ENCODE peak calls at places on chromosome 21, in ten cellular contexts. Z, M, K, S, V, Y, J, W, G and D are unnamed samples.
A peak's percentile ranks its signal among the peaks of the same experiment; 100 is the strongest.

GRCh38 chr21:29677326-29677725 is 262.5 kb downstream of the GRIK1 start:
- DNase-seq in Z (no peak), M (no peak), K (no peak), S (no peak), V (no peak), Y (no peak), J (no peak), W (no peak), G (no peak), D (no peak)

GRCh38 chr21:40770435-40771055 is 76.4 kb downstream of the DSCAM start:
- DNase-seq in Z (no peak), M (no peak), K (no peak), S (no peak), V (no peak), Y (no peak), J (no peak), W (peak; percentile 77), G (no peak), D (no peak)

GRCh38 chr21:29115899-29116298 is 14.5 kb upstream of the MAP3K7CL start:
- DNase-seq in Z (no peak), M (no peak), K (no peak), S (no peak), V (no peak), Y (no peak), J (no peak), W (no peak), G (no peak), D (no peak)

GRCh38 chr21:29299046-29299905 is 554 bp downstream of the BACH1 start:
- DNase-seq in Z (peak; percentile 27), M (no peak), K (peak; percentile 93), S (peak; percentile 54), V (peak; percentile 31), Y (peak; percentile 81), J (peak; percentile 27), W (peak; percentile 92), G (peak; percentile 68), D (peak; percentile 67)

GRCh38 chr21:42973309-42973990 is 912 bp upstream of the PKNOX1 start:
- DNase-seq in Z (no peak), M (no peak), K (peak; percentile 88), S (no peak), V (peak; percentile 16), Y (peak; percentile 72), J (no peak), W (no peak), G (no peak), D (no peak)

GRCh38 chr21:32112194-32112593 is 166.7 kb downstream of the MIS18A start:
- DNase-seq in Z (no peak), M (no peak), K (no peak), S (no peak), V (no peak), Y (no peak), J (no peak), W (no peak), G (no peak), D (no peak)

GRCh38 chr21:37619464-37619974 is 252.9 kb downstream of the DYRK1A start:
- DNase-seq in Z (no peak), M (no peak), K (no peak), S (no peak), V (no peak), Y (no peak), J (no peak), W (peak; percentile 68), G (no peak), D (no peak)

GRCh38 chr21:31732891-31733520 is 1.1 kb upstream of the SCAF4 start:
- DNase-seq in Z (no peak), M (no peak), K (no peak), S (no peak), V (no peak), Y (peak; percentile 66), J (no peak), W (no peak), G (no peak), D (no peak)

GRCh38 chr21:34574984-34575529 is 39.9 kb downstream of the RCAN1 start:
- DNase-seq in Z (no peak), M (no peak), K (no peak), S (no peak), V (no peak), Y (no peak), J (no peak), W (no peak), G (no peak), D (no peak)

GRCh38 chr21:34570315-34570714 is 44.6 kb downstream of the RCAN1 start:
- DNase-seq in Z (no peak), M (no peak), K (no peak), S (no peak), V (no peak), Y (no peak), J (no peak), W (no peak), G (no peak), D (no peak)

GRCh38 chr21:34576043-34576466 is 38.9 kb downstream of the RCAN1 start:
- DNase-seq in Z (no peak), M (no peak), K (no peak), S (no peak), V (peak; percentile 53), Y (no peak), J (no peak), W (no peak), G (no peak), D (no peak)

GRCh38 chr21:34571994-34572393 is 42.9 kb downstream of the RCAN1 start:
- DNase-seq in Z (no peak), M (no peak), K (no peak), S (no peak), V (no peak), Y (no peak), J (no peak), W (no peak), G (no peak), D (no peak)

GRCh38 chr21:34574581-34574980 is 40.3 kb downstream of the RCAN1 start:
- DNase-seq in Z (no peak), M (no peak), K (no peak), S (no peak), V (no peak), Y (no peak), J (no peak), W (no peak), G (no peak), D (no peak)
- TF ChIP-seq POLR2AphosphoS5 in Z (no peak), M (no peak), K (no peak), S (no peak), V (no peak), Y (no peak), J (no peak), W (no peak), G (no peak), D (no peak)

GRCh38 chr21:45289655-45290515 is 2.2 kb upstream of the POFUT2 start:
- DNase-seq in Z (no peak), M (no peak), K (no peak), S (peak; percentile 49), V (no peak), Y (no peak), J (no peak), W (no peak), G (no peak), D (peak; percentile 18)

GRCh38 chr21:45289134-45289533 is 1.4 kb upstream of the POFUT2 start:
- DNase-seq in Z (no peak), M (no peak), K (no peak), S (no peak), V (no peak), Y (no peak), J (no peak), W (no peak), G (no peak), D (peak; percentile 5)

GRCh38 chr21:45288441-45288841 is 746 bp upstream of the POFUT2 start:
- DNase-seq in Z (no peak), M (no peak), K (no peak), S (peak; percentile 49), V (no peak), Y (peak; percentile 73), J (no peak), W (no peak), G (no peak), D (peak; percentile 30)

GRCh38 chr21:45285266-45285931 is 2.3 kb downstream of the POFUT2 start:
- DNase-seq in Z (no peak), M (no peak), K (peak; percentile 65), S (peak; percentile 31), V (no peak), Y (no peak), J (no peak), W (no peak), G (no peak), D (peak; percentile 19)

GRCh38 chr21:45287438-45288391 is at the start of gene POFUT2:
- DNase-seq in Z (peak; percentile 98), M (peak; percentile 91), K (peak; percentile 99), S (peak; percentile 99), V (peak; percentile 94), Y (peak; percentile 99), J (peak; percentile 99), W (peak; percentile 98), G (peak; percentile 97), D (peak; percentile 99)
- TF ChIP-seq POLR2A in Z (peak; percentile 76), M (peak; percentile 41), K (peak; percentile 41), S (no peak), V (peak; percentile 86), Y (peak; percentile 89), J (peak; percentile 64), W (no peak), G (peak; percentile 89), D (peak; percentile 67)

DNA sequence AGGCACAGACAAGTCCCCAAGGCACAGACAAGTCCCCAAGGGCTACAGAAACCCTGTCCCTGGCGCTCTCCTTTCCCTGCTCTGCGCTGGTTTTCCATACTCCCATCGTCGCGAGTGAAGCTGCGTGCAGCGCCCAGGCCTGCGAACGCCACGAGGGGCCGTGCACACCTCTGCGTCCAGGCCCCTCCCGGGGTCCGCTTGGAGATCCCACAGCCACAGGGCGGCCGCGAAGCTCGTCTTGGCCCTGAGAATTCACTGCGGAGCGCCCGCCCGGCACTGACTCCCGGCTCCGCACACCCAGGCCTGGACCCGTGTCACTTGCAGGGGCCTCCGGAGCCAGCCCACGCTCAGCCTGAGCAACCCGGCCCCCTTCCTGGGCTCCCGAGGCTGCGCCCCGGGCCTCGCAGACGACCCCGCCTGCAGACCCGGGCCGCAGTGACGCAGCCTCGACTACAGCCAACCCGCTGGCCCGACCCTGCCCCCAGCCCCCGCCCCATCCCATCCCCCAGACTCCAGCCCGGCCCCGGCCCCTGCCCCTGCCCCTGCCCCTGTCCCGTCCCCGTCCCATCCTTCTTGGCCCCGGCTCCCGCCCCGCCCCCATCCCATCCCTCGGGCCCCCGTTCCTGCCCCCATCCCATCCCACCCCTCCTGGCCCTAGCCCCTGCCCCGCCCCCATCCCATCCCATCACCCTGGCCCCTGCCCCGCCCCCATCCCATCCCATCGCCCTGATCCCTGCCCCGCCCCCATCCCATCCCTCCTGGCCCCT is 841 bp downstream of the POFUT2 start:
- DNase-seq in Z (no peak), M (no peak), K (peak; percentile 82), S (peak; percentile 47), V (no peak), Y (peak; percentile 64), J (no peak), W (no peak), G (peak; percentile 20), D (peak; percentile 23)
- TF ChIP-seq POLR2AphosphoS5 in Z (no peak), M (no peak), K (peak; percentile 15), S (no peak), V (no peak), Y (no peak), J (no peak), W (no peak), G (no peak), D (no peak)

DNA sequence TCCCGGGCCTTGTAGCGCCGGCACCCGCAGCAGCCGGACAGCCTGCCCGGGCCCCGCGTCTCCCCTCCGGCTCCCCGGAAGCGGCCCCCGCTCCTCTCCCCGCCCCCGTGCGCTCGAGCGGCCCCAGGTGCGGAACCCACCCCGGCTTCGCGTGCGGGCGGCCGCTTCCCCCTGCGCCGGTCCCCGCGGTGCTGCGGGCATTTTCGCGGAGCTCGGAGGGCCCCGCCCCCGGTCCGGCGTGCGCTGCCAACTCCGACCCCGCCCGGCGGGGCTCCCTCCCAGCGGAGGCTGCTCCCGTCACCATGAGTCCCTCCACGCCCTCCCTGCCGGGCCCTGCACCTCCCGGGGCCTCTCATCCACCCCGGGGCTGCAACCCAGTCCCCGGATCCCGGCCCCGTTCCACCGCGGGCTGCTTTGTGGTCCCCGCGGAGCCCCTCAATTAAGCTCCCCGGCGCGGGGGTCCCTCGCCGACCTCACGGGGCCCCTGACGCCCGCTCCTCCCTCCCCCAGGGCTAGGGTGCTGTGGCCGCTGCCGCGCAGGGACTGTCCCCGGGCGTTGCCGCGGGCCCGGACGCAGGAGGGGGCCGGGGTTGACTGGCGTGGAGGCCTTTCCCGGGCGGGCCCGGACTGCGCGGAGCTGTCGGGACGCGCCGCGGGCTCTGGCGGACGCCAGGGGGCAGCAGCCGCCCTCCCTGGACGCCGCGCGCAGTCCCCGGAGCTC is 159.4 kb downstream of the RUNX1 start:
- DNase-seq in Z (peak; percentile 77), M (no peak), K (peak; percentile 97), S (peak; percentile 65), V (peak; percentile 66), Y (peak; percentile 86), J (peak; percentile 76), W (peak; percentile 91), G (peak; percentile 56), D (peak; percentile 86)
- TF ChIP-seq POLR2A in Z (peak; percentile 11), M (no peak), K (no peak), S (no peak), V (peak; percentile 25), Y (no peak), J (peak; percentile 42), W (no peak), G (no peak), D (no peak)